ENCODE peak calls at places on chromosomes 16 and 17, in eight cellular contexts. One of them, this sample, is unnamed.

GRCh38 chr16:27448531-27449433 is 46.8 kb downstream of the IL21R start:
- DNase-seq in colonic mucosa: no peak
- DNase-seq in cardiac muscle cell: no peak
- DNase-seq in nephron progenitor cell: no peak
- DNase-seq in GM12865: no peak
- DNase-seq in lower leg skin: no peak
- DNase-seq in fibroblast of mammary gland: no peak
- DNase-seq in A549: no peak
- DNase-seq in this sample: no peak

GRCh38 chr16:57988929-57989328 is 11.5 kb downstream of the ZNF319 start:
- DNase-seq in lower leg skin: no peak
- DNase-seq in cardiac muscle cell: no peak
- DNase-seq in nephron progenitor cell: no peak
- DNase-seq in A549: peak
- DNase-seq in fibroblast of mammary gland: no peak
- DNase-seq in colonic mucosa: no peak
- DNase-seq in GM12865: peak
- DNase-seq in this sample: no peak

GRCh38 chr16:56421313-56421712 is 4.0 kb downstream of the AMFR start:
- DNase-seq in fibroblast of mammary gland: no peak
- DNase-seq in cardiac muscle cell: no peak
- DNase-seq in GM12865: peak
- DNase-seq in colonic mucosa: no peak
- DNase-seq in lower leg skin: no peak
- DNase-seq in nephron progenitor cell: no peak
- DNase-seq in A549: no peak
- DNase-seq in this sample: no peak

GRCh38 chr16:50539053-50539615 is 9.1 kb upstream of the NKD1 start:
- DNase-seq in A549: no peak
- DNase-seq in GM12865: no peak
- DNase-seq in cardiac muscle cell: no peak
- DNase-seq in nephron progenitor cell: no peak
- DNase-seq in lower leg skin: no peak
- DNase-seq in fibroblast of mammary gland: no peak
- DNase-seq in colonic mucosa: no peak
- DNase-seq in this sample: no peak

GRCh38 chr17:4556996-4557395 is 1.8 kb upstream of the MYBBP1A start:
- DNase-seq in nephron progenitor cell: no peak
- DNase-seq in cardiac muscle cell: no peak
- DNase-seq in A549: no peak
- DNase-seq in GM12865: no peak
- DNase-seq in lower leg skin: no peak
- DNase-seq in colonic mucosa: no peak
- DNase-seq in fibroblast of mammary gland: no peak
- DNase-seq in this sample: no peak

GRCh38 chr16:56203052-56203451 is 11.8 kb downstream of the GNAO1 start:
- DNase-seq in lower leg skin: no peak
- DNase-seq in A549: peak
- DNase-seq in colonic mucosa: no peak
- DNase-seq in fibroblast of mammary gland: peak
- DNase-seq in cardiac muscle cell: no peak
- DNase-seq in GM12865: peak
- DNase-seq in nephron progenitor cell: peak
- DNase-seq in this sample: no peak

GRCh38 chr17:63640038-63640437 is 17.8 kb downstream of the MAP3K3 start:
- DNase-seq in cardiac muscle cell: no peak
- DNase-seq in colonic mucosa: no peak
- DNase-seq in A549: no peak
- DNase-seq in lower leg skin: no peak
- DNase-seq in GM12865: no peak
- DNase-seq in nephron progenitor cell: no peak
- DNase-seq in fibroblast of mammary gland: no peak
- DNase-seq in this sample: no peak

GRCh38 chr17:43025766-43026537 is 921 bp downstream of the RND2 start:
- DNase-seq in colonic mucosa: no peak
- DNase-seq in A549: no peak
- DNase-seq in fibroblast of mammary gland: no peak
- DNase-seq in lower leg skin: no peak
- DNase-seq in cardiac muscle cell: no peak
- DNase-seq in GM12865: no peak
- DNase-seq in nephron progenitor cell: no peak
- DNase-seq in this sample: no peak

GRCh38 chr16:50144211-50144610 is 8.9 kb upstream of the TENT4B start:
- DNase-seq in nephron progenitor cell: no peak
- DNase-seq in lower leg skin: no peak
- DNase-seq in colonic mucosa: no peak
- DNase-seq in GM12865: no peak
- DNase-seq in fibroblast of mammary gland: no peak
- DNase-seq in cardiac muscle cell: no peak
- DNase-seq in A549: no peak
- DNase-seq in this sample: peak

GRCh38 chr16:82031116-82032084 is 3.7 kb upstream of the HSD17B2 start:
- DNase-seq in fibroblast of mammary gland: peak
- DNase-seq in lower leg skin: no peak
- DNase-seq in A549: peak
- DNase-seq in GM12865: peak
- DNase-seq in cardiac muscle cell: peak
- DNase-seq in nephron progenitor cell: no peak
- DNase-seq in colonic mucosa: peak
- DNase-seq in this sample: no peak

GRCh38 chr16:87809150-87809902 is 43.5 kb upstream of the KLHDC4 start:
- DNase-seq in cardiac muscle cell: no peak
- DNase-seq in A549: no peak
- DNase-seq in nephron progenitor cell: no peak
- DNase-seq in lower leg skin: no peak
- DNase-seq in colonic mucosa: no peak
- DNase-seq in fibroblast of mammary gland: no peak
- DNase-seq in GM12865: peak
- DNase-seq in this sample: no peak

GRCh38 chr16:16127469-16128116 is 95.7 kb downstream of the ABCC6 start:
- DNase-seq in fibroblast of mammary gland: peak
- DNase-seq in nephron progenitor cell: peak
- DNase-seq in lower leg skin: peak
- DNase-seq in cardiac muscle cell: peak
- DNase-seq in GM12865: peak
- DNase-seq in A549: peak
- DNase-seq in colonic mucosa: peak
- DNase-seq in this sample: no peak

GRCh38 chr17:1639549-1639948 is 6.0 kb downstream of the SCARF1 start:
- DNase-seq in colonic mucosa: no peak
- DNase-seq in nephron progenitor cell: peak
- DNase-seq in A549: peak
- DNase-seq in fibroblast of mammary gland: no peak
- DNase-seq in lower leg skin: no peak
- DNase-seq in cardiac muscle cell: no peak
- DNase-seq in GM12865: no peak
- DNase-seq in this sample: no peak

GRCh38 chr17:58382885-58383248 is 30.9 kb upstream of the SUPT4H1 start:
- DNase-seq in cardiac muscle cell: no peak
- DNase-seq in nephron progenitor cell: no peak
- DNase-seq in lower leg skin: no peak
- DNase-seq in GM12865: no peak
- DNase-seq in fibroblast of mammary gland: no peak
- DNase-seq in A549: no peak
- DNase-seq in colonic mucosa: peak
- DNase-seq in this sample: no peak

GRCh38 chr17:1967092-1967662 is 58.0 kb downstream of the RTN4RL1 start:
- DNase-seq in A549: no peak
- DNase-seq in colonic mucosa: no peak
- DNase-seq in cardiac muscle cell: peak
- DNase-seq in nephron progenitor cell: no peak
- DNase-seq in fibroblast of mammary gland: no peak
- DNase-seq in lower leg skin: no peak
- DNase-seq in GM12865: no peak
- DNase-seq in this sample: no peak

GRCh38 chr17:38892620-38893019 is 22.8 kb downstream of the LASP1 start:
- DNase-seq in fibroblast of mammary gland: no peak
- DNase-seq in nephron progenitor cell: no peak
- DNase-seq in GM12865: no peak
- DNase-seq in colonic mucosa: no peak
- DNase-seq in lower leg skin: no peak
- DNase-seq in cardiac muscle cell: no peak
- DNase-seq in A549: no peak
- DNase-seq in this sample: no peak

GRCh38 chr17:48102700-48103378 is 1.6 kb upstream of the CBX1 start:
- DNase-seq in GM12865: no peak
- DNase-seq in A549: peak
- DNase-seq in fibroblast of mammary gland: no peak
- DNase-seq in cardiac muscle cell: no peak
- DNase-seq in nephron progenitor cell: no peak
- DNase-seq in colonic mucosa: no peak
- DNase-seq in lower leg skin: no peak
- DNase-seq in this sample: no peak

GRCh38 chr16:85614338-85615013 is 1.4 kb downstream of the GSE1 start:
- DNase-seq in cardiac muscle cell: peak
- DNase-seq in GM12865: peak
- DNase-seq in A549: no peak
- DNase-seq in nephron progenitor cell: no peak
- DNase-seq in lower leg skin: peak
- DNase-seq in fibroblast of mammary gland: no peak
- DNase-seq in colonic mucosa: peak
- DNase-seq in this sample: no peak

GRCh38 chr17:292531-293382 is 59.9 kb downstream of the RPH3AL start:
- DNase-seq in lower leg skin: no peak
- DNase-seq in GM12865: no peak
- DNase-seq in cardiac muscle cell: no peak
- DNase-seq in colonic mucosa: no peak
- DNase-seq in A549: no peak
- DNase-seq in nephron progenitor cell: no peak
- DNase-seq in fibroblast of mammary gland: no peak
- DNase-seq in this sample: peak

GRCh38 chr17:32461853-32462617 is 17.7 kb downstream of the PSMD11 start:
- DNase-seq in cardiac muscle cell: peak
- DNase-seq in GM12865: peak
- DNase-seq in nephron progenitor cell: peak
- DNase-seq in A549: peak
- DNase-seq in lower leg skin: no peak
- DNase-seq in colonic mucosa: peak
- DNase-seq in fibroblast of mammary gland: peak
- DNase-seq in this sample: no peak
- TF ChIP-seq CTCF in cardiac muscle cell: peak
- TF ChIP-seq CTCF in GM12865: peak
- TF ChIP-seq CTCF in nephron progenitor cell: peak
- TF ChIP-seq CTCF in A549: peak
- TF ChIP-seq CTCF in lower leg skin: no peak
- TF ChIP-seq CTCF in colonic mucosa: peak
- TF ChIP-seq CTCF in fibroblast of mammary gland: peak
- TF ChIP-seq CTCF in this sample: peak

GRCh38 chr17:18248811-18249210 is 9.7 kb downstream of the FLII start:
- DNase-seq in A549: no peak
- DNase-seq in lower leg skin: no peak
- DNase-seq in colonic mucosa: no peak
- DNase-seq in GM12865: no peak
- DNase-seq in cardiac muscle cell: no peak
- DNase-seq in nephron progenitor cell: no peak
- DNase-seq in fibroblast of mammary gland: no peak
- DNase-seq in this sample: no peak
- TF ChIP-seq CTCF in A549: no peak
- TF ChIP-seq CTCF in lower leg skin: no peak
- TF ChIP-seq CTCF in colonic mucosa: no peak
- TF ChIP-seq CTCF in GM12865: no peak
- TF ChIP-seq CTCF in cardiac muscle cell: no peak
- TF ChIP-seq CTCF in nephron progenitor cell: no peak
- TF ChIP-seq CTCF in fibroblast of mammary gland: no peak
- TF ChIP-seq CTCF in this sample: no peak

GRCh38 chr17:81528651-81529436 is 667 bp downstream of the FSCN2 start:
- DNase-seq in colonic mucosa: no peak
- DNase-seq in cardiac muscle cell: no peak
- DNase-seq in GM12865: no peak
- DNase-seq in fibroblast of mammary gland: no peak
- DNase-seq in A549: no peak
- DNase-seq in nephron progenitor cell: no peak
- DNase-seq in lower leg skin: no peak
- DNase-seq in this sample: no peak

GRCh38 chr17:81529437-81529803 is 1.2 kb downstream of the FSCN2 start:
- DNase-seq in cardiac muscle cell: no peak
- DNase-seq in GM12865: no peak
- DNase-seq in nephron progenitor cell: no peak
- DNase-seq in lower leg skin: no peak
- DNase-seq in fibroblast of mammary gland: no peak
- DNase-seq in A549: no peak
- DNase-seq in colonic mucosa: no peak
- DNase-seq in this sample: no peak

GRCh38 chr17:81528384-81528650 is 140 bp downstream of the FSCN2 start:
- DNase-seq in colonic mucosa: no peak
- DNase-seq in cardiac muscle cell: no peak
- DNase-seq in A549: no peak
- DNase-seq in GM12865: no peak
- DNase-seq in nephron progenitor cell: no peak
- DNase-seq in lower leg skin: no peak
- DNase-seq in fibroblast of mammary gland: no peak
- DNase-seq in this sample: no peak

GRCh38 chr17:81526662-81527571 is 1.3 kb upstream of the FSCN2 start:
- DNase-seq in lower leg skin: no peak
- DNase-seq in GM12865: no peak
- DNase-seq in colonic mucosa: no peak
- DNase-seq in A549: no peak
- DNase-seq in nephron progenitor cell: no peak
- DNase-seq in fibroblast of mammary gland: no peak
- DNase-seq in cardiac muscle cell: no peak
- DNase-seq in this sample: no peak

GRCh38 chr17:81527591-81528383 is at the start of gene FSCN2:
- DNase-seq in nephron progenitor cell: peak
- DNase-seq in colonic mucosa: no peak
- DNase-seq in GM12865: no peak
- DNase-seq in lower leg skin: no peak
- DNase-seq in cardiac muscle cell: no peak
- DNase-seq in A549: no peak
- DNase-seq in fibroblast of mammary gland: peak
- DNase-seq in this sample: no peak
- TF ChIP-seq CTCF in nephron progenitor cell: no peak
- TF ChIP-seq CTCF in colonic mucosa: no peak
- TF ChIP-seq CTCF in GM12865: no peak
- TF ChIP-seq CTCF in lower leg skin: no peak
- TF ChIP-seq CTCF in cardiac muscle cell: peak
- TF ChIP-seq CTCF in A549: no peak
- TF ChIP-seq CTCF in fibroblast of mammary gland: peak
- TF ChIP-seq CTCF in this sample: no peak

DNA sequence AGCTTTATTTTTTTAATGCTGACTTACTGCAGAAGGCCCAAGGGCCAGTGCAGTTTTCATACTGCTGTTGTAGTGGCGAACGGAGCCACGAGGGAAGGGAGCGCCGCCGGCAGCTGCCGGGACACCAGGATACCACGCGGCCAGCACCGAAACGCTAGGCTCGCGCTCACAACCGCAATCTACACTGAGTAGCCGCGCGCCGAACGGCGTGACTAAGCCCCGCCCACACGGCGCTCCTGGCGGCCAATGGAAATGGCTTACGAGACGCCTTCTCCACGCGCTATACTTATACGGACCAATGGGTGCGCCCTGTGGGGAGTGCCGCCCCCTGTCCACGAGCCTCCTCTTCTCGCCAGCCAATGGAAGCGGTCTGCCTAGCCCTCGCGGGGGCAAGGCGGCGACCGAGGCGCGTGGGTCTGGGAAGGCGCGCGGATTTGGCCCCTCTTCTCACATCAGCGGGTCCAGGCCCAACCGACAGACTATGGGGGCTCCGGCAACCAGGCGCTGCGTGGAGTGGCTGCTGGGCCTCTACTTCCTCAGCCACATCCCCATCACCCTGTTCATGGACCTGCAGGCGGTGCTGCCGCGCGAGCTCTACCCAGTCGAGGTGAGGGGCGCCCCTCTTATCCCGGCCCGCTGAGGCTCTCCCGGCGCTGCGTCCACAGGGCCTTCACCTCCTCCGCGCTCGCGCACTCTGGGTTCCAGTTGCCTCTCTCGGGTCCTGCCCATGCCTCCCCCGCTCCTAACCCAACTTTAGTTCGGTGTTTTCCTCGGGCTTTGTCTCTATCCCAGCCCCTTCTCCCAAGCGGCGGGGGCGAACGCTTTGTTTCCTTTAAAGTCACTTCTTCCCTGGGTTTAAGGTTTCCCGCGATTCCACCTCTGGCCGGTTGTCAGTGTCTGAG is at the start of gene TMEM97:
- DNase-seq in fibroblast of mammary gland: peak
- DNase-seq in nephron progenitor cell: peak
- DNase-seq in colonic mucosa: peak
- DNase-seq in cardiac muscle cell: peak
- DNase-seq in GM12865: peak
- DNase-seq in A549: peak
- DNase-seq in lower leg skin: peak
- DNase-seq in this sample: peak
- TF ChIP-seq CTCF in fibroblast of mammary gland: peak
- TF ChIP-seq CTCF in nephron progenitor cell: no peak
- TF ChIP-seq CTCF in colonic mucosa: no peak
- TF ChIP-seq CTCF in cardiac muscle cell: peak
- TF ChIP-seq CTCF in GM12865: no peak
- TF ChIP-seq CTCF in A549: no peak
- TF ChIP-seq CTCF in lower leg skin: no peak
- TF ChIP-seq CTCF in this sample: peak

This sample was measured in suprapubic skin.